ENCODE peak calls at places on chromosome 9, in six cellular contexts. One of them, this sample, is unnamed.

GRCh38 chr9:124296800-124297552 is 39.2 kb downstream of the NEK6 start:
- DNase-seq in epithelial cell of esophagus: no peak
- DNase-seq in GM20000: no peak
- DNase-seq in stomach: no peak
- DNase-seq in brain microvascular endothelial cell: no peak
- DNase-seq in dorsolateral prefrontal cortex: no peak
- DNase-seq in this sample: no peak

GRCh38 chr9:133772581-133772980 is 34.4 kb upstream of the SARDH start:
- DNase-seq in epithelial cell of esophagus: no peak
- DNase-seq in GM20000: no peak
- DNase-seq in stomach: no peak
- DNase-seq in dorsolateral prefrontal cortex: no peak
- DNase-seq in brain microvascular endothelial cell: no peak
- DNase-seq in this sample: no peak

GRCh38 chr9:124306098-124306735 is 48.5 kb downstream of the NEK6 start:
- DNase-seq in GM20000: no peak
- DNase-seq in epithelial cell of esophagus: peak
- DNase-seq in brain microvascular endothelial cell: peak
- DNase-seq in stomach: no peak
- DNase-seq in dorsolateral prefrontal cortex: no peak
- DNase-seq in this sample: peak

GRCh38 chr9:127506814-127507750 is 55.8 kb downstream of the LRSAM1 start:
- DNase-seq in brain microvascular endothelial cell: peak
- DNase-seq in dorsolateral prefrontal cortex: no peak
- DNase-seq in stomach: no peak
- DNase-seq in epithelial cell of esophagus: no peak
- DNase-seq in GM20000: no peak
- DNase-seq in this sample: peak

GRCh38 chr9:34929506-34930102 is 28.5 kb upstream of the PHF24 start:
- DNase-seq in epithelial cell of esophagus: peak
- DNase-seq in stomach: peak
- DNase-seq in dorsolateral prefrontal cortex: peak
- DNase-seq in GM20000: peak
- DNase-seq in brain microvascular endothelial cell: peak
- DNase-seq in this sample: no peak

GRCh38 chr9:33320568-33321261 is 30.4 kb downstream of the NFX1 start:
- DNase-seq in GM20000: no peak
- DNase-seq in epithelial cell of esophagus: peak
- DNase-seq in brain microvascular endothelial cell: peak
- DNase-seq in dorsolateral prefrontal cortex: no peak
- DNase-seq in stomach: no peak
- DNase-seq in this sample: peak

GRCh38 chr9:124389146-124389939 is 25.9 kb downstream of the PSMB7 start:
- DNase-seq in GM20000: no peak
- DNase-seq in brain microvascular endothelial cell: no peak
- DNase-seq in dorsolateral prefrontal cortex: no peak
- DNase-seq in stomach: no peak
- DNase-seq in epithelial cell of esophagus: no peak
- DNase-seq in this sample: no peak

GRCh38 chr9:19127881-19128719 is 808 bp upstream of the PLIN2 start:
- DNase-seq in GM20000: no peak
- DNase-seq in dorsolateral prefrontal cortex: no peak
- DNase-seq in stomach: peak
- DNase-seq in epithelial cell of esophagus: no peak
- DNase-seq in brain microvascular endothelial cell: peak
- DNase-seq in this sample: no peak

GRCh38 chr9:136720251-136720886 is 8.0 kb downstream of the DIPK1B start:
- DNase-seq in epithelial cell of esophagus: no peak
- DNase-seq in brain microvascular endothelial cell: no peak
- DNase-seq in GM20000: peak
- DNase-seq in stomach: no peak
- DNase-seq in dorsolateral prefrontal cortex: no peak
- DNase-seq in this sample: no peak

GRCh38 chr9:118318770-118319443 is 614.7 kb downstream of the TLR4 start:
- DNase-seq in GM20000: no peak
- DNase-seq in stomach: no peak
- DNase-seq in dorsolateral prefrontal cortex: no peak
- DNase-seq in brain microvascular endothelial cell: no peak
- DNase-seq in epithelial cell of esophagus: peak
- DNase-seq in this sample: no peak

GRCh38 chr9:114837923-114838322 is 32.1 kb upstream of the TNFSF15 start:
- DNase-seq in stomach: no peak
- DNase-seq in dorsolateral prefrontal cortex: no peak
- DNase-seq in brain microvascular endothelial cell: no peak
- DNase-seq in epithelial cell of esophagus: peak
- DNase-seq in GM20000: no peak
- DNase-seq in this sample: peak

GRCh38 chr9:132842124-132843005 is 35.7 kb downstream of the AK8 start:
- DNase-seq in GM20000: no peak
- DNase-seq in dorsolateral prefrontal cortex: no peak
- DNase-seq in brain microvascular endothelial cell: no peak
- DNase-seq in epithelial cell of esophagus: no peak
- DNase-seq in stomach: no peak
- DNase-seq in this sample: no peak

GRCh38 chr9:6944896-6945295 is 187.1 kb downstream of the KDM4C start:
- DNase-seq in epithelial cell of esophagus: peak
- DNase-seq in stomach: no peak
- DNase-seq in dorsolateral prefrontal cortex: no peak
- DNase-seq in GM20000: no peak
- DNase-seq in brain microvascular endothelial cell: peak
- DNase-seq in this sample: peak

GRCh38 chr9:121399883-121400607 is 30.0 kb upstream of the STOM start:
- DNase-seq in brain microvascular endothelial cell: peak
- DNase-seq in dorsolateral prefrontal cortex: no peak
- DNase-seq in GM20000: peak
- DNase-seq in stomach: no peak
- DNase-seq in epithelial cell of esophagus: peak
- DNase-seq in this sample: peak
- TF ChIP-seq CTCF in brain microvascular endothelial cell: peak
- TF ChIP-seq CTCF in dorsolateral prefrontal cortex: peak
- TF ChIP-seq CTCF in GM20000: peak
- TF ChIP-seq CTCF in stomach: peak
- TF ChIP-seq CTCF in epithelial cell of esophagus: peak
- TF ChIP-seq CTCF in this sample: peak

GRCh38 chr9:126294331-126295081 is 32.1 kb upstream of the MVB12B start:
- DNase-seq in stomach: no peak
- DNase-seq in brain microvascular endothelial cell: no peak
- DNase-seq in epithelial cell of esophagus: no peak
- DNase-seq in dorsolateral prefrontal cortex: no peak
- DNase-seq in GM20000: no peak
- DNase-seq in this sample: no peak

GRCh38 chr9:126295082-126295477 is 31.5 kb upstream of the MVB12B start:
- DNase-seq in GM20000: no peak
- DNase-seq in brain microvascular endothelial cell: no peak
- DNase-seq in stomach: no peak
- DNase-seq in epithelial cell of esophagus: no peak
- DNase-seq in dorsolateral prefrontal cortex: no peak
- DNase-seq in this sample: no peak

GRCh38 chr9:126292736-126293521 is 33.7 kb upstream of the MVB12B start:
- DNase-seq in dorsolateral prefrontal cortex: no peak
- DNase-seq in GM20000: no peak
- DNase-seq in brain microvascular endothelial cell: no peak
- DNase-seq in epithelial cell of esophagus: no peak
- DNase-seq in stomach: no peak
- DNase-seq in this sample: no peak

GRCh38 chr9:126291925-126292324 is 34.7 kb upstream of the MVB12B start:
- DNase-seq in dorsolateral prefrontal cortex: no peak
- DNase-seq in stomach: no peak
- DNase-seq in brain microvascular endothelial cell: no peak
- DNase-seq in GM20000: no peak
- DNase-seq in epithelial cell of esophagus: no peak
- DNase-seq in this sample: no peak

GRCh38 chr9:126293522-126293889 is 33.1 kb upstream of the MVB12B start:
- DNase-seq in epithelial cell of esophagus: no peak
- DNase-seq in stomach: no peak
- DNase-seq in dorsolateral prefrontal cortex: no peak
- DNase-seq in GM20000: no peak
- DNase-seq in brain microvascular endothelial cell: no peak
- DNase-seq in this sample: no peak
- TF ChIP-seq CTCF in epithelial cell of esophagus: peak
- TF ChIP-seq CTCF in stomach: no peak
- TF ChIP-seq CTCF in dorsolateral prefrontal cortex: no peak
- TF ChIP-seq CTCF in GM20000: no peak
- TF ChIP-seq CTCF in brain microvascular endothelial cell: peak
- TF ChIP-seq CTCF in this sample: no peak

GRCh38 chr9:89637787-89638186 is 33.0 kb downstream of the GADD45G start:
- DNase-seq in epithelial cell of esophagus: no peak
- DNase-seq in stomach: no peak
- DNase-seq in dorsolateral prefrontal cortex: no peak
- DNase-seq in GM20000: no peak
- DNase-seq in brain microvascular endothelial cell: no peak
- DNase-seq in this sample: no peak
- TF ChIP-seq CTCF in epithelial cell of esophagus: no peak
- TF ChIP-seq CTCF in stomach: no peak
- TF ChIP-seq CTCF in dorsolateral prefrontal cortex: no peak
- TF ChIP-seq CTCF in GM20000: no peak
- TF ChIP-seq CTCF in brain microvascular endothelial cell: no peak
- TF ChIP-seq CTCF in this sample: no peak

DNA sequence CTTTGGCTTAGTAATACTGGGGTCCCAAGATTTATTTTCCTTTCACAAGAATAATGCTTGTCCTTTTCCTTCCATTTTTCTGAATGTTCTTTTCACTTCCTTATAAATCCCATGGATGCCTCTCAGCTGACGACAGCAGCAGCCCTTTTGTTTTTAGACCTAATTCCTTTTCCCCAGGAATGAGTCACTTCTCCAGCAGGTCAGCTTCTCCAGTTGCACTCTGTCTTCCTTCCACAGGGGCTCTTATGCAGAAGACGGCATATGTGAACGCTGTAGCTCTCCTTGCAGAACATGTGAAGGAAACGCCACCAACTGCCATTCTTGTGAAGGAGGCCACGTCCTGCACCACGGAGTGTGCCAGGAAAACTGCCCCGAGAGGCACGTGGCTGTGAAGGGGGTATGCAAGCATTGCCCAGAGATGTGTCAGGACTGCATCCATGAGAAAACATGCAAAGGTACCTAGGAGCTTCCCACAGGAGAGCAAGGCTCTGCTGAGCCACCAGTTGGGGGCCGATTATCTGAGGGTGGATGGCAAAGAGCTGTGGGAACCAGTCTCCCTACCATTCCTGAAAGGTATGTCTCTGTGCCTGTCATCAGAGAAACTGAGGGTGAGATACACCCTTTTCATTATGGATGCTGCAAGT is 72.9 kb downstream of the RFK start:
- DNase-seq in GM20000: no peak
- DNase-seq in brain microvascular endothelial cell: peak
- DNase-seq in stomach: no peak
- DNase-seq in dorsolateral prefrontal cortex: no peak
- DNase-seq in epithelial cell of esophagus: peak
- DNase-seq in this sample: peak
- TF ChIP-seq CTCF in GM20000: no peak
- TF ChIP-seq CTCF in brain microvascular endothelial cell: peak
- TF ChIP-seq CTCF in stomach: no peak
- TF ChIP-seq CTCF in dorsolateral prefrontal cortex: no peak
- TF ChIP-seq CTCF in epithelial cell of esophagus: no peak
- TF ChIP-seq CTCF in this sample: no peak

GRCh38 chr9:111805262-111805661 is 10.5 kb upstream of the SHOC1 start:
- DNase-seq in brain microvascular endothelial cell: no peak
- DNase-seq in GM20000: no peak
- DNase-seq in stomach: no peak
- DNase-seq in epithelial cell of esophagus: no peak
- DNase-seq in dorsolateral prefrontal cortex: no peak
- DNase-seq in this sample: no peak

GRCh38 chr9:111807197-111807596 is 12.5 kb upstream of the SHOC1 start:
- DNase-seq in stomach: no peak
- DNase-seq in epithelial cell of esophagus: peak
- DNase-seq in brain microvascular endothelial cell: no peak
- DNase-seq in dorsolateral prefrontal cortex: no peak
- DNase-seq in GM20000: no peak
- DNase-seq in this sample: no peak

GRCh38 chr9:111805841-111806241 is 11.1 kb upstream of the SHOC1 start:
- DNase-seq in dorsolateral prefrontal cortex: no peak
- DNase-seq in GM20000: no peak
- DNase-seq in epithelial cell of esophagus: peak
- DNase-seq in stomach: no peak
- DNase-seq in brain microvascular endothelial cell: peak
- DNase-seq in this sample: peak

GRCh38 chr9:111803924-111804323 is 9.2 kb upstream of the SHOC1 start:
- DNase-seq in dorsolateral prefrontal cortex: no peak
- DNase-seq in brain microvascular endothelial cell: no peak
- DNase-seq in epithelial cell of esophagus: no peak
- DNase-seq in GM20000: peak
- DNase-seq in stomach: no peak
- DNase-seq in this sample: no peak

DNA sequence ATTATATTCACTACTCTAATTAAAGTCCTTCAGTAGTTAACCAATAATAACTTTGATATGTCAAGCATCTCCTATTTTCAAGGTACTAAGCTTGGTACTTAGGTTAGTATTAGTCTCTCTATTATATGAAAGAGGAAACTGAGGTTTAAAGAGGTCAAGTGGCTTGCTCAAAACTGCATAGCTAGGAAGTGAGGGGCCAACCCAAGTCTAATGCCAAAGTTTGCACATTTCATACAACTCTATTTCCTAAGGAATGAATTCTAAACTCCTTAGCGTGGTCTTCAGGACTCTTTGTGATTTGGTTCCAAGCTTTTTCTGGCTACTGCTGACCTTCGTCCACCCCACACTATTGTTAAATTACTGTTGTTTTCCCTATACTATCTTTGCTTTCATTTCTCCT is 9.9 kb upstream of the SHOC1 start:
- DNase-seq in stomach: no peak
- DNase-seq in brain microvascular endothelial cell: no peak
- DNase-seq in GM20000: no peak
- DNase-seq in dorsolateral prefrontal cortex: no peak
- DNase-seq in epithelial cell of esophagus: no peak
- DNase-seq in this sample: no peak
- TF ChIP-seq CTCF in stomach: no peak
- TF ChIP-seq CTCF in brain microvascular endothelial cell: no peak
- TF ChIP-seq CTCF in GM20000: no peak
- TF ChIP-seq CTCF in dorsolateral prefrontal cortex: no peak
- TF ChIP-seq CTCF in epithelial cell of esophagus: no peak
- TF ChIP-seq CTCF in this sample: no peak

DNA sequence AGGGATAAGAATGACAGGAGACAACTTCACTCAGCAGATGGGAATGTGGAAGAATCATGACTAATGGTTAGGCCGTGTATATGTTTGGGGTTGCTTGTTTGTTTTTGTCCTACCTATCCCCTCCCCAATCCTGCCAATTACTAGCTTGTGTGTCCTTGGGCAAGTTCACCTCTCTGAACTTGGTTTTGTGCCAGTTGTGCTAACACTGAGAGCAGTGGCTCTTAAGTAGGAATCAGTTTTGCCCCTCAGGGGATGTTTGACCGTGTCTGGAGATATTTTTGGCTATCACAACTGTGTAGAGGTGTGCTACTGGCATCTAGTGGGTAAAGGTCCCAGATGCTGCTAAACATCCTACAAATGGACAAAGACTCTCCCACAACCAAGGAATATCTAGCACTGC is 287.0 kb downstream of the DMRT2 start:
- DNase-seq in brain microvascular endothelial cell: no peak
- DNase-seq in dorsolateral prefrontal cortex: no peak
- DNase-seq in epithelial cell of esophagus: peak
- DNase-seq in stomach: no peak
- DNase-seq in GM20000: no peak
- DNase-seq in this sample: no peak
- TF ChIP-seq CTCF in brain microvascular endothelial cell: no peak
- TF ChIP-seq CTCF in dorsolateral prefrontal cortex: no peak
- TF ChIP-seq CTCF in epithelial cell of esophagus: peak
- TF ChIP-seq CTCF in stomach: no peak
- TF ChIP-seq CTCF in GM20000: no peak
- TF ChIP-seq CTCF in this sample: no peak

This sample was measured in foreskin fibroblast.